ENCODE peak calls at places on chromosomes 2 and 18, in nine cellular contexts. S is breast epithelium, U is spleen, I is suprapubic skin, H is prostate gland, X is SK-N-SH, A is stomach, Q is GM23338, C is HCT116. D is an unnamed sample.

GRCh38 chr2:158319269-158319668 is 137.3 kb downstream of the CCDC148 start:
- DNase-seq in S (no peak), U (no peak), I (no peak), H (no peak), X (no peak), A (no peak), Q (peak), C (no peak), D (no peak)

GRCh38 chr2:120896126-120896525 is 160.5 kb downstream of the GLI2 start:
- DNase-seq in S (no peak), U (no peak), I (no peak), H (no peak), X (no peak), A (no peak), Q (no peak), C (no peak), D (no peak)

GRCh38 chr2:195898505-195898904 is 170.1 kb downstream of the DNAH7 start:
- DNase-seq in S (no peak), U (no peak), I (peak), H (peak), X (peak), A (peak), Q (no peak), C (peak), D (no peak)

GRCh38 chr18:70289351-70290330 is 796 bp downstream of the SOCS6 start:
- DNase-seq in S (no peak), U (no peak), I (no peak), H (peak), X (peak), A (peak), Q (peak), C (no peak), D (peak)

GRCh38 chr2:67455219-67456142 is 58.3 kb downstream of the ETAA1 start:
- DNase-seq in S (no peak), U (no peak), I (no peak), H (no peak), X (no peak), A (no peak), Q (peak), C (no peak), D (no peak)

GRCh38 chr2:17136895-17137294 is 381.3 kb downstream of the RAD51AP2 start:
- DNase-seq in S (no peak), U (no peak), I (no peak), H (no peak), X (peak), A (no peak), Q (no peak), C (no peak), D (no peak)

GRCh38 chr18:2935438-2936192 is 77.3 kb downstream of the LPIN2 start:
- DNase-seq in S (no peak), U (no peak), I (no peak), H (no peak), X (no peak), A (no peak), Q (no peak), C (no peak), D (no peak)

GRCh38 chr18:35581555-35582309 is at the start of gene GALNT1:
- DNase-seq in S (no peak), U (peak), I (no peak), H (no peak), X (peak), A (no peak), Q (peak), C (no peak), D (no peak)

GRCh38 chr2:28399946-28400345 is 7.3 kb downstream of the FOSL2 start:
- DNase-seq in S (no peak), U (peak), I (no peak), H (no peak), X (no peak), A (no peak), Q (no peak), C (no peak), D (no peak)

GRCh38 chr18:77234504-77235365 is 14.9 kb upstream of the GALR1 start:
- DNase-seq in S (no peak), U (no peak), I (no peak), H (no peak), X (no peak), A (no peak), Q (no peak), C (no peak), D (no peak)

GRCh38 chr2:221817052-221817451 is 244.9 kb upstream of the EPHA4 start:
- DNase-seq in S (no peak), U (no peak), I (no peak), H (no peak), X (no peak), A (no peak), Q (no peak), C (no peak), D (no peak)

GRCh38 chr2:156046900-156047299 is 285.6 kb downstream of the NR4A2 start:
- DNase-seq in S (no peak), U (no peak), I (no peak), H (no peak), X (no peak), A (no peak), Q (no peak), C (no peak), D (no peak)

GRCh38 chr2:71783215-71783614 is 329.9 kb downstream of the DYSF start:
- DNase-seq in S (no peak), U (no peak), I (no peak), H (no peak), X (no peak), A (no peak), Q (no peak), C (no peak), D (no peak)

GRCh38 chr2:65024149-65024829 is 31.9 kb upstream of the CEP68 start:
- DNase-seq in S (no peak), U (no peak), I (no peak), H (no peak), X (no peak), A (no peak), Q (no peak), C (peak), D (no peak)

GRCh38 chr18:2641638-2642037 is 13.9 kb upstream of the SMCHD1 start:
- DNase-seq in S (no peak), U (no peak), I (no peak), H (no peak), X (no peak), A (no peak), Q (no peak), C (no peak), D (peak)

GRCh38 chr2:219557320-219557719 is 13.5 kb downstream of the TMEM198 start:
- DNase-seq in S (no peak), U (no peak), I (peak), H (no peak), X (no peak), A (no peak), Q (no peak), C (no peak), D (no peak)

DNA sequence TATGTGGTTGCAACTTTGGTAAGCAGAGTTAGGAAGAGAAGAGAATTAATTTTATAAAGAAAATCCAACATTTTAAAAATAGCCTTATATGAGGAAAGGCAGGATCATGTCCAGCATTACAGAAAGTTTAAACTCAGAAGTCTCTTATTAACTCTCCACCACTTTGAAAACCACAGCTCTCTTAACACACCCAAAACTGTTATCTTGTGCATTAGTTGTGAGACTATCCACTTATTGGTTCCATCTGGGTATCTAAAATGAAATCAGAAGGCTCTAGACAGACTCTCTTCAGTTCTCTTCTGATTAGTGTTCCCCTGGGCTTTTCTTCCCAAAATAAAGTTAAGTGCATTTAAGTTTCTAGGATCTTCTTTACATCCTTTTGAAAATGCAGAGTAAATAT is 251.5 kb downstream of the TXNL1 start:
- DNase-seq in S (no peak), U (no peak), I (no peak), H (no peak), X (no peak), A (no peak), Q (no peak), C (no peak), D (no peak)
- TF ChIP-seq POLR2AphosphoS5 in S (no peak), U (no peak), I (no peak), H (no peak), X (no peak), A (no peak), Q (no peak), C (no peak), D (no peak)

GRCh38 chr2:173814306-173814705 is 150.9 kb downstream of the SP3 start:
- DNase-seq in S (no peak), U (no peak), I (no peak), H (no peak), X (no peak), A (no peak), Q (no peak), C (no peak), D (no peak)

GRCh38 chr2:173821451-173821850 is 143.7 kb downstream of the SP3 start:
- DNase-seq in S (no peak), U (no peak), I (no peak), H (no peak), X (no peak), A (no peak), Q (no peak), C (no peak), D (no peak)

GRCh38 chr2:173818285-173818684 is 146.9 kb downstream of the SP3 start:
- DNase-seq in S (no peak), U (no peak), I (no peak), H (no peak), X (no peak), A (no peak), Q (no peak), C (no peak), D (no peak)

GRCh38 chr2:173817582-173817981 is 147.6 kb downstream of the SP3 start:
- DNase-seq in S (no peak), U (no peak), I (no peak), H (no peak), X (no peak), A (no peak), Q (no peak), C (no peak), D (no peak)

DNA sequence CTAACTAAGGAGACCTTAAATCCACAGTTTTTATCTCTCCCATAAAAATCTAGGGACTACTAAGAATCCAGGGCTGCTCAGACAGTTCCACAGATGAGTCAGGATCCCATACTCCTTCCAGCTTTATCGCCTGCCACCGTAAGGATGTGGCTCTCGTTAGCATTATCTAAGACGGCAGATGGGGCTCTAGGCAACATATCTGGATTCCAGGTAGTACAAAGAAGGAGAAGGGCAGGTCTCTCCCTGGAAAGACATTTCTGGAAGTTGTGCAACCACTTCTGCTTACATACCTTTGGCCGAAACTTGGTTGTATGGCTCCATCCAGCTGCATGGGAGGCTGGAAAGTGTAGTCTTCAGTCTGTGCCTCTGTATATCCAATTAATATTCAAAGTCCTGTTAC is 149.4 kb downstream of the SP3 start:
- DNase-seq in S (no peak), U (no peak), I (no peak), H (no peak), X (no peak), A (no peak), Q (no peak), C (no peak), D (no peak)
- TF ChIP-seq POLR2AphosphoS5 in S (no peak), U (no peak), I (no peak), H (no peak), X (no peak), A (no peak), Q (no peak), C (no peak), D (no peak)

DNA sequence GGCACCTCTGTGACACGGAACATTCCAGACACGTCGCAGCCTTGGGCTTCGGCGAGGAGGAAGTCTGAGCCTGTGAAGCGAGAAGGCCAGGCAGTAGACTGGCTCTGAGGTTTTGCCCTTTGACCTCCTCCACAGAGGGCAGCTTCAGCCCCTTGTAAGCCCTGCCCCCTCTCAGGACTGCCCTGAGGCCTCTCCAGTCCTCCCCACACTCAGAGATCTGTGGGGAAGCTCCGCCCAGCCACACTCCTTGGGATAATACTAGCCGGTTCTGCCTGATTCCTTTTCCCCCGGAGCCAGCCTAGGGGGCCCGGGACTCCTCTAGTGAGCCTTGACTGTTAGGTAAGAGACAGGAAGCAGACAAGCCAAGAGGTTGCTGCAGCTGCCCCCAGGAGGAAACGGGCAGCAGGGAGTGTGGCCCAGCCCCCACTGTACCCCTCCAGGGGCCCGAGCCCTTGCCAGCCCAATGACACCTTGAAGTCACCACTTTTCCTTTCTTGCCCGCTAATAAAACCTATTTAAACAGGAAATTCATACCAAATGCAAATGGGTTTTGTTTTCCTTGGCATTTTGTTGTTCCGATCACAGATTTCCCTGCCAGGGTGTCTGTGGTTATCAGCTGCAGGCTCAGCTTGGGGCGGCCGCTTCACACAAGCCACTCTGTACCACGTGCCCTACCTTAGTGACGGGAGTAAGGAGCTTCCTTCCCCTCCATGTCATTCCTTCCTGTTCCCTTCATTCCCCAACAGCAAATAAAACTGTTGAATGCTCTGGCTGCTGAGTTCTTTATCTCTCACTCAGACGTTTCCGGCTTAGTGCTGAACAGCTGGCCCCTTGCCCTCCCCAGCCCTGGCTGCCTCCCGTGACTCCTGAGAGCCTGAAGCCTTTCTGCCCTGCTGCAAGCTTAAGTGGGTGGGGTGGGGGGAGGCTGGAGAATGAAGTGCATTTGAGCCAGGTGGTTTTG is 124.7 kb downstream of the CABLES1 start:
- DNase-seq in S (peak), U (peak), I (peak), H (peak), X (peak), A (peak), Q (peak), C (no peak), D (no peak)
- TF ChIP-seq POLR2AphosphoS5 in S (peak), U (peak), I (no peak), H (peak), X (no peak), A (peak), Q (no peak), C (no peak), D (peak)

DNA sequence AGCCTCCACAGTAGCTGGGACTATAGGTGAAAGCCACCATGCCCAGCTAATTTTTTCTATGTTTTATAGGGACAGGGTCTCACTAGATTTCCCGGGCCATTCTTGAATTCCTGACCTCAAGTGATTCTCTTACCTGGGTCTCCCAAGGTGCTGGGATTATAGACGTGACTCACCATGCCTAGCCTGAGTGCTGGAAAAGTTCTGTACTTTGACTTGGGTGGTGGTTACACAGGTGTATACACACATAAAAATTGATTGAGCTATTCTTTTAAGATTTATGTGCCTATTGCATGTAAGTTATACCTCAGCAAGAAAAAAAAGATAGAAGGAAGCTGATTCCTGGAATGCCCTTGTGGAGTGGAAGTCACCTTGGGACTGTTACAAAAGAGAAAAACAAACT is 34.8 kb upstream of the KCNF1 start:
- DNase-seq in S (no peak), U (no peak), I (no peak), H (no peak), X (no peak), A (no peak), Q (no peak), C (no peak), D (no peak)
- TF ChIP-seq POLR2AphosphoS5 in S (no peak), U (no peak), I (no peak), H (no peak), X (no peak), A (no peak), Q (no peak), C (no peak), D (no peak)

DNA sequence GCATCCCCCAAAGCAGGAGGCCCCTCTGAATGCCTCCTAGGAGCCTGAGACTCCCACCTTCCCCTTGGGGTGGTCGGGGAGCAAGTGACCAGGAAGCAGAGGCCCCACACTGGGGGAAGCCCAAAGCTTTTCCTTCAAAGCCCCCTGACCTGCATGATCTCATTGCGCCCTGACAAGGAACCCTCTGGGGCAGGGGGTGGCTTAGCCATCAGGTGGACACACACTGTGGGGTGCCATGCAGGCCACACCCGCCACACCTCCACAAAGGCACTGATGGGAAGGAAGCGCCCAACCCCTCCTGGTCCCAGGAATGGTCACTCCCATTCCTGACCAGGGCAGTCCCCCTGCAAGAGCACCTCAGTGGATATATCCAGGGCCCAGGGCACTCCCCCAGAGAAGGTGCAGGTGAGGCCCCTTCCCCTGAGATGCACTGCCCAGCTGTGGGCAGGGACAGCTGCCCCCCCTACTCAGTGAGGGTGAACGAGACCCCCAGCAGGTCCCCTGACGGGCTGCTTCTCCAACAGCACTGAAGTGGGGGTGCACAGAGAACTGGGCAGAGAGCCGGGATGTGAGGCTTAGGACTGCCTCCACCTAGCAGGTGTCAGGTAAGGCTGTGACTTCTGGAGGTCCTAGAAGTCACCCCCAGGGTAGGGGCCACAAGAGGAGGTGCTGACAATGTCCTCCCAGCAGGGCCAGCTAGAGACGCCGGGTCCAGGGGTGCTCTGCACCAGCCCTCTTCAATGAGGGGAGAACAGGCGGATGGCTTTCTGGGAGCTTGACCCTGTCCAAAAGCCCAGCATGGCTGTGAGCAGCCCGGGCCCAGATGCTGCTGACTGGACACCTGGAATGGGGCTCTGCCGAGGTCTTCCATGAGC is 31.5 kb downstream of the HS6ST1 start:
- DNase-seq in S (no peak), U (peak), I (no peak), H (no peak), X (no peak), A (no peak), Q (no peak), C (no peak), D (no peak)
- TF ChIP-seq POLR2AphosphoS5 in S (no peak), U (no peak), I (no peak), H (no peak), X (no peak), A (no peak), Q (no peak), C (no peak), D (no peak)

DNA sequence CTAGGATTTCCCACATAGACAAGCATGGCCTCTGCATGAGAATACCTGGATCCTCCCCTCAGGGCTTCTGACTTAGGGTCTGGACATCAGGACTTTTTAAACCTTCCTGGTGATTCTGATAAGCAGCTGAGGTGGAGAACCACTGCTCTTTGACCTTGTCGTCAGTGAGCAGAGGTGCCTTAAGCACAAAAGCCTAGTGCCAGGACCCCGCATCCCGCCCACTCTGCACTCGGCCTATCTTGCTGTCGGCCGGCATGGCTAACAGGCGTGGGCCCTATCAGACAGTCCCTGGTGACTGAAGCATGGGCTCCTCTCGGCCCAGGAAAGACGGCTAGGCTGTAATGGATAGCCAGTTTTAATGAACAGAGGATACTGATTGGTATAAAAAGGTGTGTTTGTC is 6.2 kb downstream of the ANKRD23 start:
- DNase-seq in S (no peak), U (no peak), I (no peak), H (no peak), X (no peak), A (no peak), Q (no peak), C (no peak), D (no peak)
- TF ChIP-seq POLR2AphosphoS5 in S (no peak), U (no peak), I (no peak), H (no peak), X (no peak), A (no peak), Q (no peak), C (no peak), D (no peak)

GRCh38 chr2:73894877-73895276 is 2.1 kb downstream of the ACTG2 start:
- DNase-seq in S (no peak), U (no peak), I (no peak), H (no peak), X (no peak), A (no peak), Q (no peak), C (no peak), D (no peak)
- TF ChIP-seq POLR2AphosphoS5 in S (no peak), U (no peak), I (no peak), H (no peak), X (no peak), A (no peak), Q (no peak), C (no peak), D (no peak)

GRCh38 chr2:47819834-47820233 is 36.9 kb downstream of the MSH6 start:
- DNase-seq in S (no peak), U (no peak), I (no peak), H (no peak), X (no peak), A (no peak), Q (no peak), C (no peak), D (no peak)

GRCh38 chr2:47811668-47812067 is 28.7 kb downstream of the MSH6 start:
- DNase-seq in S (no peak), U (no peak), I (no peak), H (no peak), X (no peak), A (no peak), Q (no peak), C (no peak), D (no peak)

GRCh38 chr2:47818777-47819176 is 35.8 kb downstream of the MSH6 start:
- DNase-seq in S (no peak), U (no peak), I (no peak), H (peak), X (no peak), A (no peak), Q (no peak), C (no peak), D (no peak)

GRCh38 chr2:47810850-47811249 is 27.9 kb downstream of the MSH6 start:
- DNase-seq in S (no peak), U (no peak), I (no peak), H (no peak), X (no peak), A (no peak), Q (no peak), C (no peak), D (no peak)

DNA sequence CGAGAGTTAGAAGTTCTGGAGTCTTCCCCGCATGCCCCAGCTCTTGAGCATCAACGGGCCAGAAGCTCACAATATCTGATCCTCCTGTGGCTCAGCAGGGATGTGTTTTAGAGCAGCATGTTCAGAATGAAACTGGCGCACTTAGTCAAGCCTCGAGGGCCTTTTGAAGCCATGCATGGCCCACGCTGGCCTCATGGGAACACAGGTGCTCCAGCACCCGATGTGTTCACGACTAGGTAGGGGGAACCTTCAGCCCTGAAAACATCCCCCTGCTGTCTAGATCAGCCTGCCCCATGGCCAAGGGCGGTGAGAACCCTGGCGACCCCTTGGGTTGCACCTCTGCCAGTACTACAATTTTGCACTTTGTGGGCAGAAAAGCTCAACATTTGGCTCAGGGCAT is 32.8 kb downstream of the MSH6 start:
- DNase-seq in S (no peak), U (no peak), I (no peak), H (no peak), X (no peak), A (no peak), Q (no peak), C (no peak), D (no peak)
- TF ChIP-seq POLR2AphosphoS5 in S (no peak), U (no peak), I (no peak), H (no peak), X (no peak), A (no peak), Q (no peak), C (no peak), D (peak)